ENCODE peak calls at places on chromosomes 4 and X, in four cellular contexts. X is H1, C is HepG2, U is K562. B is an unnamed sample.

GRCh38 chrX:148466292-148466691 is 34.1 kb upstream of the AFF2 start:
- DNase-seq in X (no peak), C (no peak), U (no peak), B (no peak)

GRCh38 chrX:132861076-132861475 is 97.4 kb downstream of the HS6ST2 start:
- DNase-seq in X (no peak), C (no peak), U (no peak), B (no peak)

GRCh38 chr4:8910100-8910821 is 38.6 kb upstream of the HMX1 start:
- DNase-seq in X (no peak), C (no peak), U (no peak), B (no peak)

GRCh38 chrX:14660970-14661369 is 131.6 kb downstream of the GLRA2 start:
- DNase-seq in X (no peak), C (peak; percentile 21), U (no peak), B (no peak)

GRCh38 chrX:154136627-154137161 is 7.3 kb upstream of the OPN1LW start:
- DNase-seq in X (peak; percentile 85), C (peak; percentile 45), U (peak; percentile 84), B (peak; percentile 54)

GRCh38 chrX:27336466-27337091 is 126.6 kb downstream of the PPP4R3C start:
- DNase-seq in X (peak; percentile 61), C (peak; percentile 2), U (peak; percentile 34), B (peak; percentile 16)

GRCh38 chr4:106092361-106093040 is 197.2 kb downstream of the NPNT start:
- DNase-seq in X (no peak), C (no peak), U (no peak), B (no peak)

GRCh38 chr4:57037982-57038604 is 59.4 kb downstream of the POLR2B start:
- DNase-seq in X (peak; percentile 93), C (peak; percentile 34), U (peak; percentile 59), B (peak; percentile 59)

GRCh38 chr4:37780444-37781133 is 45.9 kb upstream of the PGM2 start:
- DNase-seq in X (no peak), C (peak; percentile 36), U (no peak), B (no peak)

GRCh38 chr4:148438047-148438446 is 4.2 kb downstream of the NR3C2 start:
- DNase-seq in X (no peak), C (no peak), U (no peak), B (no peak)

GRCh38 chr4:184007891-184008290 is 102.8 kb downstream of the STOX2 start:
- DNase-seq in X (no peak), C (no peak), U (no peak), B (no peak)

GRCh38 chrX:133634416-133634815 is 219.1 kb upstream of the GPC4 start:
- DNase-seq in X (no peak), C (no peak), U (no peak), B (no peak)

GRCh38 chr4:67603310-67604028 is 44.9 kb downstream of the STAP1 start:
- DNase-seq in X (no peak), C (no peak), U (no peak), B (no peak)

GRCh38 chrX:75327607-75328006 is 53.7 kb downstream of the UPRT start:
- DNase-seq in X (no peak), C (no peak), U (no peak), B (no peak)

GRCh38 chrX:64093761-64094160 is 111.7 kb downstream of the AMER1 start:
- DNase-seq in X (no peak), C (no peak), U (no peak), B (peak; percentile 1)

GRCh38 chrX:38192007-38192625 is 28.6 kb downstream of the SRPX start:
- DNase-seq in X (peak; percentile 45), C (no peak), U (peak; percentile 9), B (peak; percentile 29)

GRCh38 chr4:147833254-147833653 is 101.4 kb downstream of the ARHGAP10 start:
- DNase-seq in X (no peak), C (no peak), U (no peak), B (no peak)

GRCh38 chr4:44766453-44766852 is 40.1 kb upstream of the GNPDA2 start:
- DNase-seq in X (no peak), C (no peak), U (no peak), B (no peak)

GRCh38 chr4:44771789-44772188 is 45.4 kb upstream of the GNPDA2 start:
- DNase-seq in X (no peak), C (no peak), U (no peak), B (no peak)

DNA sequence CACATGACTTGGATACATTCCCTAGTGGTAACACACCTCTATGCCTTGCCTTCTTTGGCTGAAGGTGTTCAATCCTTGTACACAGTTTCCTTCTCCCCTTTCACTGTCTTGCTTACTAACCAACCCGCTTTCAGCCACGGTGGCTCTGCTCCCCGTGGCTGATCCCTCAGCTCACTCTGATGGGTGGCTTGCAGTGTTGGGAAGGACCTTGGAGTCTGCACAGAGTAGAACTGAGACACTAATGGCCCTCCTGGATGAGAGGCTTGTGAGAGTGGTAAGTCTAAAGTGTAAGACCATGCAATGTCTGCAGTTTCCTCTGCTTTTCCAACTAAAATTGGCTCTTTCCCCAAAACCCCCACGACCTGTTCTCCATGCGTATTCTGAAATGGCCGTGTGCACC is 46.0 kb upstream of the GNPDA2 start:
- DNase-seq in X (no peak), C (no peak), U (no peak), B (no peak)
- H3K9me3 ChIP-seq in X (peaks cover 30% of the 10 kb centered on the region), C (peaks cover 53% of the 10 kb centered on the region), U (no peaks in the 10 kb centered on the region), B (no peaks in the 10 kb centered on the region)

GRCh38 chr4:109432203-109432602 is 1.4 kb upstream of the SEC24B start:
- DNase-seq in X (no peak), C (no peak), U (no peak), B (no peak)

GRCh38 chr4:109434793-109435080 is 1.1 kb downstream of the SEC24B start:
- DNase-seq in X (no peak), C (no peak), U (no peak), B (no peak)

GRCh38 chr4:109433281-109434006 is at the start of gene SEC24B:
- DNase-seq in X (peak; percentile 94), C (peak; percentile 73), U (peak; percentile 87), B (peak; percentile 84)

GRCh38 chr4:109434007-109434792 is 585 bp downstream of the SEC24B start:
- DNase-seq in X (peak; percentile 56), C (peak; percentile 18), U (no peak), B (peak; percentile 57)

GRCh38 chr4:109432676-109433075 is 939 bp upstream of the SEC24B start:
- DNase-seq in X (no peak), C (no peak), U (no peak), B (peak; percentile 57)
- TF ChIP-seq JUN in X (no peak), C (no peak), U (no peak), B (no peak)

GRCh38 chr4:6293661-6294060 is 24.0 kb downstream of the WFS1 start:
- DNase-seq in X (no peak), C (no peak), U (no peak), B (no peak)

GRCh38 chr4:6291784-6292297 is 22.2 kb downstream of the WFS1 start:
- DNase-seq in X (no peak), C (no peak), U (no peak), B (no peak)

GRCh38 chr4:6292376-6293096 is 22.9 kb downstream of the WFS1 start:
- DNase-seq in X (no peak), C (no peak), U (no peak), B (no peak)

GRCh38 chr4:6294705-6295421 is 25.2 kb downstream of the WFS1 start:
- DNase-seq in X (no peak), C (no peak), U (no peak), B (no peak)

GRCh38 chr4:6293097-6293445 is 23.4 kb downstream of the WFS1 start:
- DNase-seq in X (no peak), C (no peak), U (no peak), B (no peak)
- H3K36me3 ChIP-seq in X (peaks cover 6% of the 10 kb centered on the region), C (peaks cover 50% of the 10 kb centered on the region), U (no peaks in the 10 kb centered on the region), B (no peaks in the 10 kb centered on the region)

DNA sequence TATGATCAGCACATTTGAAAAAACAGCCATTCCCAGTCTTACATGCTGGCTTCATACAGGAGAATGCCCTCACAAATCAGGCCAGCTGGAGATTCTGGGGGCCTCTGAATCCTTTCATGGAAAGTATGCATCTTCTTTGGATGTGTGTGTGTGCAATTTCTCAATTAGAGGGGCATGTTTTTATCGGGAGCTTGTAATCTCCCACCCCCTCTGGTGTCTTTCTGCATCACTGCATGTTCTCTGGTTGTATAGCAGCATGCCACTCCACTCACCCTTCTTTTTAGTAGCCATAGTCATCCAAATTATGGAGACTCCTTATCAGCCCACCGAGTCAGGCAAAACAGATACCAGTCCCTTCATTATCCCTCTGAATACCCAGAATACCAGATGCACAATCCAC is 282.2 kb upstream of the SLIT2 start:
- DNase-seq in X (no peak), C (no peak), U (no peak), B (no peak)
- H3K9me3 ChIP-seq in X (peaks cover 5% of the 10 kb centered on the region), C (peaks cover 94% of the 10 kb centered on the region), U (no peaks in the 10 kb centered on the region), B (no peaks in the 10 kb centered on the region)

GRCh38 chr4:120755864-120756263 is 166.7 kb downstream of the PRDM5 start:
- DNase-seq in X (no peak), C (no peak), U (no peak), B (no peak)
- TF ChIP-seq JUN in X (no peak), C (no peak), U (no peak), B (no peak)

DNA sequence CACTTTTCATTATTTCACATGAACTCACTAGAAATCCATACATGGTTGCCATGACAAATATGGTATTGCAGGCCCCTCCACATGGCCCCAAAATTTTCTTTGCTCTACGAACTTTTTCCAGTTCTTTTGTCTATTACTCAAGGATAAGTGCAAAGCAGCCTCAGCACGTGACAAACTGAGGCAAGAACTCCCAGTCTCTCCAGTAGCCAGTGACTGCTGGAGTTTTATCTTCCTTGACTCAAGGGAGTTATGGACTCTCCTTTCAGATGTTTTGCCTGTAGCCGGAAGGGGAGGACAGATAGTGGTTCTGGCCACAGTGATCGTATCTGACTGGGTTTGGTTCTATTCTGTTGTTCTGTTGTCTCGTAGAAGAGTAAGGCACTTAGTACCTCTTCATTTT is 105.5 kb downstream of the ARHGAP24 start:
- DNase-seq in X (no peak), C (no peak), U (peak; percentile 23), B (no peak)
- H3K36me3 ChIP-seq in X (no peaks in the 10 kb centered on the region), C (no peaks in the 10 kb centered on the region), U (no peaks in the 10 kb centered on the region), B (no peaks in the 10 kb centered on the region)